ENCODE peak calls at places on chromosomes 2 and 18, in five cellular contexts. K is fibroblast of pulmonary artery; S is activated CD4-positive, alpha-beta T cell treated with anti-CD3 and anti-CD28 coated beads, Interleukin-2, amount 10 ng/mL, durations not matched to agents 7 days and 5 days; I is Right ventricle myocardium inferior; Z is NCI-H1092 treated with DMSO at 0.1 percent for 48 hours. F is an unnamed sample.

GRCh38 chr2:57760448-57760847 is 286.2 kb upstream of the VRK2 start:
- DNase-seq in K (no peak), S (no peak), I (no peak), Z (peak; percentile 34), F (no peak)

GRCh38 chr18:3648695-3649094 is 198.7 kb downstream of the TGIF1 start:
- DNase-seq in K (no peak), S (no peak), I (no peak), Z (no peak), F (no peak)

GRCh38 chr2:96423866-96424265 is 81.3 kb downstream of the NEURL3 start:
- DNase-seq in K (peak; percentile 29), S (no peak), I (no peak), Z (no peak), F (no peak)

GRCh38 chr2:207313947-207314346 is 148.2 kb upstream of the KLF7 start:
- DNase-seq in K (no peak), S (no peak), I (no peak), Z (no peak), F (no peak)

GRCh38 chr2:210540471-210541257 is 15.7 kb upstream of the CPS1 start:
- DNase-seq in K (no peak), S (no peak), I (no peak), Z (no peak), F (no peak)

GRCh38 chr2:241240320-241241004 is 52.0 kb downstream of the ANO7 start:
- DNase-seq in K (no peak), S (no peak), I (peak; percentile 32), Z (no peak), F (no peak)

GRCh38 chr2:64779117-64779690 is 125.5 kb upstream of the SERTAD2 start:
- DNase-seq in K (peak; percentile 81), S (no peak), I (no peak), Z (no peak), F (peak; percentile 99)

GRCh38 chr2:70935468-70936164 is at the start of gene ATP6V1B1:
- DNase-seq in K (no peak), S (no peak), I (no peak), Z (no peak), F (no peak)

GRCh38 chr2:44932564-44933392 is 8.7 kb upstream of the SIX3 start:
- DNase-seq in K (no peak), S (no peak), I (no peak), Z (no peak), F (no peak)

GRCh38 chr18:79071037-79071960 is 2.1 kb downstream of the ATP9B start:
- DNase-seq in K (no peak), S (no peak), I (no peak), Z (no peak), F (no peak)

GRCh38 chr18:37362158-37362890 is 203.3 kb downstream of the CELF4 start:
- DNase-seq in K (no peak), S (no peak), I (no peak), Z (no peak), F (no peak)

GRCh38 chr18:3511980-3512379 is 62.0 kb downstream of the TGIF1 start:
- DNase-seq in K (peak; percentile 58), S (no peak), I (no peak), Z (no peak), F (peak; percentile 73)

GRCh38 chr2:186422226-186422625 is 63.8 kb upstream of the ZC3H15 start:
- DNase-seq in K (peak; percentile 95), S (no peak), I (no peak), Z (no peak), F (peak; percentile 55)

GRCh38 chr2:168090366-168091019 is 156.9 kb downstream of the STK39 start:
- DNase-seq in K (no peak), S (no peak), I (no peak), Z (no peak), F (no peak)

GRCh38 chr18:24726727-24727539 is 266.5 kb downstream of the HRH4 start:
- DNase-seq in K (peak; percentile 89), S (peak; percentile 71), I (no peak), Z (peak; percentile 88), F (peak; percentile 72)

GRCh38 chr2:40098786-40099470 is 319.9 kb upstream of the THUMPD2 start:
- DNase-seq in K (peak; percentile 78), S (no peak), I (no peak), Z (no peak), F (no peak)

GRCh38 chr2:67451086-67451832 is 54.1 kb downstream of the ETAA1 start:
- DNase-seq in K (peak; percentile 91), S (no peak), I (no peak), Z (no peak), F (peak; percentile 95)

GRCh38 chr18:80175451-80176235 is 66.6 kb downstream of the ADNP2 start:
- DNase-seq in K (no peak), S (peak; percentile 48), I (no peak), Z (no peak), F (no peak)

GRCh38 chr2:98556634-98557033 is 51.7 kb downstream of the COA5 start:
- DNase-seq in K (no peak), S (no peak), I (no peak), Z (no peak), F (no peak)

GRCh38 chr2:226423498-226423960 is 376.1 kb downstream of the IRS1 start:
- DNase-seq in K (no peak), S (peak; percentile 62), I (peak; percentile 59), Z (no peak), F (peak; percentile 63)

GRCh38 chr2:85106489-85107180 is 26.6 kb upstream of the TCF7L1 start:
- DNase-seq in K (peak; percentile 57), S (no peak), I (no peak), Z (no peak), F (no peak)

GRCh38 chr2:213238753-213239591 is 45.3 kb upstream of the SPAG16 start:
- DNase-seq in K (peak; percentile 95), S (no peak), I (no peak), Z (no peak), F (peak; percentile 90)

GRCh38 chr2:119693567-119693966 is 14.6 kb downstream of the TMEM177 start:
- DNase-seq in K (no peak), S (no peak), I (no peak), Z (no peak), F (no peak)

GRCh38 chr2:176554107-176555048 is 285.1 kb downstream of the MTX2 start:
- DNase-seq in K (peak; percentile 80), S (peak; percentile 24), I (no peak), Z (peak; percentile 84), F (peak; percentile 65)

GRCh38 chr2:8796878-8797550 is 40.4 kb downstream of the KIDINS220 start:
- DNase-seq in K (no peak), S (no peak), I (no peak), Z (no peak), F (no peak)

GRCh38 chr2:28656937-28657615 is 94.6 kb upstream of the PPP1CB start:
- DNase-seq in K (no peak), S (no peak), I (no peak), Z (no peak), F (peak; percentile 72)

GRCh38 chr2:150467641-150467963 is 19.9 kb downstream of the RND3 start:
- DNase-seq in K (no peak), S (no peak), I (no peak), Z (no peak), F (no peak)

GRCh38 chr2:145909175-145909574 is 1389.3 kb upstream of the ZEB2 start:
- DNase-seq in K (peak; percentile 10), S (no peak), I (no peak), Z (no peak), F (no peak)

GRCh38 chr18:36757081-36757480 is 71.7 kb downstream of the TPGS2 start:
- DNase-seq in K (peak; percentile 79), S (no peak), I (no peak), Z (peak; percentile 39), F (peak; percentile 61)

GRCh38 chr2:216492951-216493685 is 5.5 kb upstream of the RPL37A start:
- DNase-seq in K (peak; percentile 86), S (no peak), I (no peak), Z (no peak), F (peak; percentile 90)